ENCODE peak calls at places on chromosome 1, in ten cellular contexts. One of them, this sample, is unnamed.

GRCh38 chr1:77282866-77283539 is 1.2 kb downstream of the AK5 start:
- DNase-seq in hepatocyte: peak; percentile 12
- DNase-seq in heart left ventricle: no peak
- DNase-seq in A549: no peak
- DNase-seq in BE2C: no peak
- DNase-seq in PC-9: no peak
- DNase-seq in AG04450: no peak
- DNase-seq in choroid plexus epithelial cell: no peak
- DNase-seq in AG09309: no peak
- DNase-seq in tibial nerve: no peak
- DNase-seq in this sample: no peak

GRCh38 chr1:246281639-246282038 is 225.4 kb downstream of the SMYD3 start:
- DNase-seq in hepatocyte: no peak
- DNase-seq in AG09309: no peak
- DNase-seq in BE2C: no peak
- DNase-seq in choroid plexus epithelial cell: no peak
- DNase-seq in PC-9: no peak
- DNase-seq in heart left ventricle: no peak
- DNase-seq in A549: no peak
- DNase-seq in AG04450: no peak
- DNase-seq in tibial nerve: no peak
- DNase-seq in this sample: no peak

GRCh38 chr1:228500143-228500736 is 13.1 kb downstream of the RNF187 start:
- DNase-seq in tibial nerve: no peak
- DNase-seq in AG04450: no peak
- DNase-seq in BE2C: no peak
- DNase-seq in heart left ventricle: no peak
- DNase-seq in A549: no peak
- DNase-seq in hepatocyte: no peak
- DNase-seq in PC-9: no peak
- DNase-seq in choroid plexus epithelial cell: no peak
- DNase-seq in AG09309: no peak
- DNase-seq in this sample: no peak

GRCh38 chr1:33332357-33332789 is 11.5 kb upstream of the A3GALT2 start:
- DNase-seq in AG09309: peak; percentile 70
- DNase-seq in BE2C: no peak
- DNase-seq in PC-9: no peak
- DNase-seq in choroid plexus epithelial cell: peak; percentile 69
- DNase-seq in tibial nerve: no peak
- DNase-seq in hepatocyte: no peak
- DNase-seq in heart left ventricle: no peak
- DNase-seq in AG04450: no peak
- DNase-seq in A549: no peak
- DNase-seq in this sample: peak; percentile 52

GRCh38 chr1:57576750-57577149 is 152.9 kb upstream of the DAB1 start:
- DNase-seq in PC-9: no peak
- DNase-seq in choroid plexus epithelial cell: no peak
- DNase-seq in AG09309: no peak
- DNase-seq in AG04450: no peak
- DNase-seq in heart left ventricle: no peak
- DNase-seq in BE2C: no peak
- DNase-seq in A549: no peak
- DNase-seq in tibial nerve: no peak
- DNase-seq in hepatocyte: peak; percentile 73
- DNase-seq in this sample: no peak

GRCh38 chr1:166164995-166165660 is 1.7 kb downstream of the FAM78B start:
- DNase-seq in tibial nerve: peak; percentile 11
- DNase-seq in AG04450: no peak
- DNase-seq in A549: peak; percentile 36
- DNase-seq in BE2C: peak; percentile 72
- DNase-seq in hepatocyte: peak; percentile 73
- DNase-seq in PC-9: no peak
- DNase-seq in choroid plexus epithelial cell: peak; percentile 43
- DNase-seq in heart left ventricle: peak; percentile 54
- DNase-seq in AG09309: no peak
- DNase-seq in this sample: peak; percentile 50

GRCh38 chr1:65948609-65949229 is 156.0 kb downstream of the PDE4B start:
- DNase-seq in hepatocyte: peak; percentile 44
- DNase-seq in tibial nerve: no peak
- DNase-seq in PC-9: no peak
- DNase-seq in choroid plexus epithelial cell: peak; percentile 91
- DNase-seq in AG09309: no peak
- DNase-seq in heart left ventricle: no peak
- DNase-seq in A549: no peak
- DNase-seq in BE2C: no peak
- DNase-seq in AG04450: no peak
- DNase-seq in this sample: peak; percentile 56

GRCh38 chr1:215970406-215970805 is 403.3 kb downstream of the KCTD3 start:
- DNase-seq in A549: no peak
- DNase-seq in BE2C: no peak
- DNase-seq in AG04450: no peak
- DNase-seq in hepatocyte: peak; percentile 18
- DNase-seq in heart left ventricle: no peak
- DNase-seq in tibial nerve: no peak
- DNase-seq in PC-9: no peak
- DNase-seq in choroid plexus epithelial cell: no peak
- DNase-seq in AG09309: no peak
- DNase-seq in this sample: no peak

GRCh38 chr1:26786437-26787380 is 1.0 kb upstream of the PIGV start:
- DNase-seq in A549: no peak
- DNase-seq in PC-9: peak; percentile 78
- DNase-seq in BE2C: peak; percentile 52
- DNase-seq in AG09309: peak; percentile 68
- DNase-seq in tibial nerve: peak; percentile 73
- DNase-seq in choroid plexus epithelial cell: peak; percentile 89
- DNase-seq in hepatocyte: peak; percentile 76
- DNase-seq in AG04450: no peak
- DNase-seq in heart left ventricle: peak; percentile 74
- DNase-seq in this sample: peak; percentile 86

GRCh38 chr1:6519491-6519934 is 28.0 kb upstream of the PLEKHG5 start:
- DNase-seq in hepatocyte: no peak
- DNase-seq in choroid plexus epithelial cell: no peak
- DNase-seq in BE2C: no peak
- DNase-seq in PC-9: no peak
- DNase-seq in tibial nerve: no peak
- DNase-seq in heart left ventricle: no peak
- DNase-seq in AG04450: no peak
- DNase-seq in A549: no peak
- DNase-seq in AG09309: no peak
- DNase-seq in this sample: no peak

GRCh38 chr1:151968058-151968457 is 25.6 kb downstream of the S100A10 start:
- DNase-seq in AG09309: no peak
- DNase-seq in choroid plexus epithelial cell: peak; percentile 75
- DNase-seq in heart left ventricle: no peak
- DNase-seq in PC-9: peak; percentile 51
- DNase-seq in A549: peak; percentile 52
- DNase-seq in AG04450: no peak
- DNase-seq in tibial nerve: peak; percentile 44
- DNase-seq in BE2C: peak; percentile 25
- DNase-seq in hepatocyte: peak; percentile 61
- DNase-seq in this sample: peak; percentile 65

GRCh38 chr1:27235827-27236226 is 1.4 kb downstream of the WDTC1 start:
- DNase-seq in A549: no peak
- DNase-seq in heart left ventricle: no peak
- DNase-seq in PC-9: no peak
- DNase-seq in BE2C: no peak
- DNase-seq in AG09309: no peak
- DNase-seq in AG04450: no peak
- DNase-seq in tibial nerve: no peak
- DNase-seq in choroid plexus epithelial cell: peak; percentile 28
- DNase-seq in hepatocyte: peak; percentile 8
- DNase-seq in this sample: peak; percentile 31

GRCh38 chr1:52857443-52857842 is 14.9 kb downstream of the ZYG11A start:
- DNase-seq in BE2C: no peak
- DNase-seq in heart left ventricle: no peak
- DNase-seq in PC-9: no peak
- DNase-seq in choroid plexus epithelial cell: no peak
- DNase-seq in hepatocyte: no peak
- DNase-seq in AG09309: no peak
- DNase-seq in A549: no peak
- DNase-seq in tibial nerve: no peak
- DNase-seq in AG04450: no peak
- DNase-seq in this sample: no peak

GRCh38 chr1:163796394-163796821 is 474.7 kb downstream of the NUF2 start:
- DNase-seq in hepatocyte: peak; percentile 17
- DNase-seq in AG09309: no peak
- DNase-seq in tibial nerve: no peak
- DNase-seq in AG04450: no peak
- DNase-seq in BE2C: no peak
- DNase-seq in PC-9: no peak
- DNase-seq in heart left ventricle: no peak
- DNase-seq in A549: no peak
- DNase-seq in choroid plexus epithelial cell: no peak
- DNase-seq in this sample: peak; percentile 3

GRCh38 chr1:10471411-10472219 is 714 bp downstream of the DFFA start:
- DNase-seq in BE2C: no peak
- DNase-seq in tibial nerve: no peak
- DNase-seq in AG09309: no peak
- DNase-seq in PC-9: peak; percentile 34
- DNase-seq in heart left ventricle: no peak
- DNase-seq in hepatocyte: no peak
- DNase-seq in A549: no peak
- DNase-seq in AG04450: no peak
- DNase-seq in choroid plexus epithelial cell: peak; percentile 60
- DNase-seq in this sample: peak; percentile 37

GRCh38 chr1:244435562-244436205 is 16.0 kb downstream of the ADSS2 start:
- DNase-seq in BE2C: no peak
- DNase-seq in choroid plexus epithelial cell: peak; percentile 76
- DNase-seq in tibial nerve: no peak
- DNase-seq in AG04450: no peak
- DNase-seq in PC-9: no peak
- DNase-seq in A549: no peak
- DNase-seq in AG09309: peak; percentile 40
- DNase-seq in heart left ventricle: no peak
- DNase-seq in hepatocyte: no peak
- DNase-seq in this sample: peak; percentile 59

GRCh38 chr1:6100801-6101783 is 55.4 kb downstream of the KCNAB2 start:
- DNase-seq in hepatocyte: no peak
- DNase-seq in A549: no peak
- DNase-seq in BE2C: no peak
- DNase-seq in AG04450: no peak
- DNase-seq in PC-9: no peak
- DNase-seq in AG09309: no peak
- DNase-seq in tibial nerve: no peak
- DNase-seq in choroid plexus epithelial cell: no peak
- DNase-seq in heart left ventricle: no peak
- DNase-seq in this sample: no peak

GRCh38 chr1:200374569-200375312 is 35.1 kb downstream of the ZNF281 start:
- DNase-seq in choroid plexus epithelial cell: peak; percentile 32
- DNase-seq in BE2C: no peak
- DNase-seq in AG09309: no peak
- DNase-seq in A549: no peak
- DNase-seq in tibial nerve: no peak
- DNase-seq in heart left ventricle: no peak
- DNase-seq in hepatocyte: no peak
- DNase-seq in AG04450: no peak
- DNase-seq in PC-9: no peak
- DNase-seq in this sample: no peak
- H3K4me3 ChIP-seq in choroid plexus epithelial cell: no peak overlapping the region
- H3K4me3 ChIP-seq in BE2C: no peak overlapping the region
- H3K4me3 ChIP-seq in AG09309: no peak overlapping the region
- H3K4me3 ChIP-seq in A549: peak overlapping the region; percentile 31
- H3K4me3 ChIP-seq in tibial nerve: no peak overlapping the region
- H3K4me3 ChIP-seq in heart left ventricle: no peak overlapping the region
- H3K4me3 ChIP-seq in hepatocyte: no peak overlapping the region
- H3K4me3 ChIP-seq in AG04450: no peak overlapping the region
- H3K4me3 ChIP-seq in PC-9: no peak overlapping the region
- H3K4me3 ChIP-seq in this sample: no peak overlapping the region

GRCh38 chr1:35544976-35545375 is 12.2 kb downstream of the KIAA0319L start:
- DNase-seq in BE2C: peak; percentile 70
- DNase-seq in heart left ventricle: no peak
- DNase-seq in AG09309: no peak
- DNase-seq in tibial nerve: peak; percentile 48
- DNase-seq in hepatocyte: peak; percentile 84
- DNase-seq in choroid plexus epithelial cell: peak; percentile 70
- DNase-seq in AG04450: no peak
- DNase-seq in PC-9: no peak
- DNase-seq in A549: peak; percentile 19
- DNase-seq in this sample: peak; percentile 68
- TF ChIP-seq CTCF in BE2C: peak; percentile 63
- TF ChIP-seq CTCF in heart left ventricle: peak; percentile 34
- TF ChIP-seq CTCF in AG09309: peak; percentile 15
- TF ChIP-seq CTCF in tibial nerve: peak; percentile 36
- TF ChIP-seq CTCF in hepatocyte: peak; percentile 47
- TF ChIP-seq CTCF in choroid plexus epithelial cell: peak; percentile 13
- TF ChIP-seq CTCF in AG04450: peak; percentile 16
- TF ChIP-seq CTCF in PC-9: peak; percentile 27
- TF ChIP-seq CTCF in A549: peak; percentile 15
- TF ChIP-seq CTCF in this sample: peak; percentile 17

GRCh38 chr1:85001742-85002141 is 4.8 kb upstream of the MCOLN2 start:
- DNase-seq in heart left ventricle: no peak
- DNase-seq in tibial nerve: no peak
- DNase-seq in AG09309: no peak
- DNase-seq in choroid plexus epithelial cell: no peak
- DNase-seq in A549: no peak
- DNase-seq in AG04450: no peak
- DNase-seq in hepatocyte: no peak
- DNase-seq in PC-9: no peak
- DNase-seq in BE2C: no peak
- DNase-seq in this sample: no peak

GRCh38 chr1:84998642-84999280 is 1.8 kb upstream of the MCOLN2 start:
- DNase-seq in AG09309: peak; percentile 2
- DNase-seq in AG04450: no peak
- DNase-seq in tibial nerve: no peak
- DNase-seq in PC-9: no peak
- DNase-seq in choroid plexus epithelial cell: peak; percentile 74
- DNase-seq in BE2C: no peak
- DNase-seq in heart left ventricle: no peak
- DNase-seq in hepatocyte: peak; percentile 7
- DNase-seq in A549: no peak
- DNase-seq in this sample: peak; percentile 25

GRCh38 chr1:84995484-84996334 is 1.2 kb downstream of the MCOLN2 start:
- DNase-seq in AG09309: no peak
- DNase-seq in heart left ventricle: no peak
- DNase-seq in AG04450: no peak
- DNase-seq in hepatocyte: no peak
- DNase-seq in tibial nerve: no peak
- DNase-seq in A549: no peak
- DNase-seq in BE2C: no peak
- DNase-seq in PC-9: no peak
- DNase-seq in choroid plexus epithelial cell: no peak
- DNase-seq in this sample: no peak

GRCh38 chr1:84996846-84997666 is at the start of gene MCOLN2:
- DNase-seq in hepatocyte: peak; percentile 49
- DNase-seq in PC-9: no peak
- DNase-seq in heart left ventricle: peak; percentile 29
- DNase-seq in tibial nerve: no peak
- DNase-seq in A549: peak; percentile 57
- DNase-seq in AG09309: no peak
- DNase-seq in BE2C: peak; percentile 47
- DNase-seq in choroid plexus epithelial cell: peak; percentile 11
- DNase-seq in AG04450: no peak
- DNase-seq in this sample: peak; percentile 10

GRCh38 chr1:84997667-84998600 is 1.0 kb upstream of the MCOLN2 start:
- DNase-seq in PC-9: no peak
- DNase-seq in tibial nerve: no peak
- DNase-seq in hepatocyte: peak; percentile 25
- DNase-seq in AG09309: no peak
- DNase-seq in AG04450: no peak
- DNase-seq in heart left ventricle: no peak
- DNase-seq in BE2C: peak; percentile 4
- DNase-seq in choroid plexus epithelial cell: peak; percentile 16
- DNase-seq in A549: no peak
- DNase-seq in this sample: peak; percentile 6
- H3K4me3 ChIP-seq in PC-9: peak overlapping the region; percentile 91
- H3K4me3 ChIP-seq in tibial nerve: peak overlapping the region; percentile 43
- H3K4me3 ChIP-seq in hepatocyte: peak overlapping the region; percentile 77
- H3K4me3 ChIP-seq in AG09309: peak overlapping the region; percentile 59
- H3K4me3 ChIP-seq in AG04450: peak overlapping the region; percentile 57
- H3K4me3 ChIP-seq in heart left ventricle: peak overlapping the region; percentile 70
- H3K4me3 ChIP-seq in BE2C: no peak overlapping the region
- H3K4me3 ChIP-seq in choroid plexus epithelial cell: peak overlapping the region; percentile 63
- H3K4me3 ChIP-seq in A549: peak overlapping the region; percentile 93
- H3K4me3 ChIP-seq in this sample: peak overlapping the region; percentile 50

GRCh38 chr1:17440827-17441168 is 1.3 kb upstream of the RCC2 start:
- DNase-seq in tibial nerve: no peak
- DNase-seq in hepatocyte: no peak
- DNase-seq in BE2C: no peak
- DNase-seq in A549: no peak
- DNase-seq in PC-9: no peak
- DNase-seq in heart left ventricle: no peak
- DNase-seq in choroid plexus epithelial cell: no peak
- DNase-seq in AG04450: no peak
- DNase-seq in AG09309: no peak
- DNase-seq in this sample: no peak
- TF ChIP-seq CTCF in tibial nerve: no peak
- TF ChIP-seq CTCF in hepatocyte: no peak
- TF ChIP-seq CTCF in BE2C: no peak
- TF ChIP-seq CTCF in A549: no peak
- TF ChIP-seq CTCF in PC-9: no peak
- TF ChIP-seq CTCF in heart left ventricle: no peak
- TF ChIP-seq CTCF in choroid plexus epithelial cell: no peak
- TF ChIP-seq CTCF in AG04450: no peak
- TF ChIP-seq CTCF in AG09309: no peak
- TF ChIP-seq CTCF in this sample: no peak